ENCODE peak calls at places on chromosome 2, in ten cellular contexts. T, M, Q, A, N, L, E, V, Z and K are unnamed samples.

GRCh38 chr2:32464441-32464840 is 107.6 kb downstream of the BIRC6 start:
- DNase-seq in T (no peak), M (no peak), Q (no peak), A (no peak), N (no peak), L (no peak), E (no peak), V (no peak), Z (no peak), K (no peak)

GRCh38 chr2:181656450-181657261 is at the start of gene CERKL:
- DNase-seq in T (peak), M (no peak), Q (peak), A (peak), N (peak), L (peak), E (no peak), V (no peak), Z (no peak), K (peak)

GRCh38 chr2:120287183-120288015 is 34.7 kb downstream of the RALB start:
- DNase-seq in T (peak), M (peak), Q (no peak), A (no peak), N (peak), L (peak), E (no peak), V (no peak), Z (no peak), K (peak)

GRCh38 chr2:178819147-178819875 is 12.1 kb upstream of the TTN start:
- DNase-seq in T (no peak), M (no peak), Q (no peak), A (no peak), N (peak), L (no peak), E (no peak), V (no peak), Z (no peak), K (no peak)

GRCh38 chr2:138247302-138247701 is 254.3 kb upstream of the SPOPL start:
- DNase-seq in T (no peak), M (no peak), Q (no peak), A (no peak), N (no peak), L (no peak), E (no peak), V (no peak), Z (no peak), K (no peak)

GRCh38 chr2:44077942-44078511 is 82.2 kb upstream of the LRPPRC start:
- DNase-seq in T (no peak), M (no peak), Q (no peak), A (no peak), N (no peak), L (no peak), E (no peak), V (no peak), Z (no peak), K (no peak)

GRCh38 chr2:60710707-60711106 is 45.4 kb upstream of the PAPOLG start:
- DNase-seq in T (no peak), M (no peak), Q (no peak), A (no peak), N (peak), L (no peak), E (no peak), V (no peak), Z (no peak), K (no peak)

GRCh38 chr2:159797468-159798375 is at the start of gene CD302:
- DNase-seq in T (peak), M (peak), Q (no peak), A (peak), N (peak), L (peak), E (no peak), V (no peak), Z (peak), K (no peak)

GRCh38 chr2:67585400-67585799 is 188.3 kb downstream of the ETAA1 start:
- DNase-seq in T (no peak), M (no peak), Q (no peak), A (no peak), N (no peak), L (no peak), E (no peak), V (no peak), Z (no peak), K (no peak)

GRCh38 chr2:71680925-71681324 is 227.6 kb downstream of the DYSF start:
- DNase-seq in T (no peak), M (no peak), Q (no peak), A (no peak), N (no peak), L (no peak), E (no peak), V (no peak), Z (no peak), K (no peak)

GRCh38 chr2:216426166-216426777 is 14.0 kb downstream of the SMARCAL1 start:
- DNase-seq in T (no peak), M (peak), Q (no peak), A (no peak), N (peak), L (no peak), E (no peak), V (no peak), Z (no peak), K (no peak)

GRCh38 chr2:153163055-153163454 is 315.5 kb downstream of the RPRM start:
- DNase-seq in T (peak), M (no peak), Q (peak), A (no peak), N (peak), L (peak), E (no peak), V (no peak), Z (no peak), K (no peak)

GRCh38 chr2:20526666-20527065 is 79.8 kb downstream of the RHOB start:
- DNase-seq in T (no peak), M (no peak), Q (no peak), A (no peak), N (no peak), L (peak), E (no peak), V (no peak), Z (no peak), K (no peak)

GRCh38 chr2:51710222-51710621 is 678.3 kb upstream of the NRXN1 start:
- DNase-seq in T (peak), M (no peak), Q (no peak), A (no peak), N (no peak), L (no peak), E (no peak), V (no peak), Z (no peak), K (no peak)

GRCh38 chr2:46117379-46117778 is 179.8 kb upstream of the EPAS1 start:
- DNase-seq in T (peak), M (no peak), Q (peak), A (no peak), N (peak), L (peak), E (no peak), V (no peak), Z (no peak), K (no peak)

GRCh38 chr2:30681022-30681421 is 126.2 kb downstream of the CAPN13 start:
- DNase-seq in T (no peak), M (no peak), Q (no peak), A (no peak), N (no peak), L (no peak), E (no peak), V (no peak), Z (no peak), K (no peak)

GRCh38 chr2:68889500-68889899 is 18.3 kb upstream of the BMP10 start:
- DNase-seq in T (peak), M (no peak), Q (no peak), A (peak), N (no peak), L (no peak), E (no peak), V (no peak), Z (no peak), K (no peak)

GRCh38 chr2:25618676-25619075 is 54.7 kb downstream of the DTNB start:
- DNase-seq in T (peak), M (peak), Q (no peak), A (no peak), N (peak), L (peak), E (no peak), V (no peak), Z (no peak), K (peak)